ENCODE peak calls at places on chromosomes 12 and 14, in five cellular contexts. W, D, E, K and C are unnamed samples.

GRCh38 chr12:118020036-118020435 is 3.5 kb downstream of the RFC5 start:
- DNase-seq in K (no peak), W (no peak), D (no peak), E (no peak), C (no peak)

GRCh38 chr14:77151245-77151644 is 9.7 kb upstream of the ZDHHC22 start:
- DNase-seq in K (no peak), D (peak; percentile 23), W (no peak), E (no peak), C (no peak)

GRCh38 chr12:103768467-103769123 is 72.4 kb downstream of the NT5DC3 start:
- DNase-seq in D (no peak), E (no peak), W (no peak), K (no peak), C (no peak)

GRCh38 chr14:80634106-80634758 is 307.3 kb downstream of the CEP128 start:
- DNase-seq in D (peak; percentile 45), K (no peak), W (no peak), E (no peak), C (no peak)

GRCh38 chr12:70724444-70724843 is 87.2 kb upstream of the PTPRB start:
- DNase-seq in W (no peak), K (no peak), E (no peak), D (peak; percentile 48), C (no peak)

GRCh38 chr14:56187736-56188135 is 69.5 kb downstream of the PELI2 start:
- DNase-seq in E (no peak), K (no peak), D (no peak), W (no peak), C (no peak)

GRCh38 chr14:67971627-67972625 is 152.3 kb downstream of the RAD51B start:
- DNase-seq in E (no peak), D (peak; percentile 41), W (no peak), K (peak; percentile 22), C (no peak)

GRCh38 chr14:106228541-106229158 is 702.3 kb downstream of the TMEM121 start:
- DNase-seq in D (no peak), K (no peak), E (no peak), W (no peak), C (no peak)

GRCh38 chr12:42180990-42181611 is 36.4 kb upstream of the GXYLT1 start:
- DNase-seq in D (peak; percentile 46), E (no peak), K (peak; percentile 33), W (no peak), C (no peak)

GRCh38 chr12:47277972-47278448 is 198.3 kb upstream of the AMIGO2 start:
- DNase-seq in W (no peak), D (peak; percentile 98), E (no peak), K (peak; percentile 81), C (peak; percentile 46)

GRCh38 chr12:3820122-3820521 is 53.1 kb downstream of the PARP11 start:
- DNase-seq in D (peak; percentile 60), W (no peak), E (no peak), K (no peak), C (no peak)

GRCh38 chr14:80477388-80478160 is 266.3 kb upstream of the DIO2 start:
- DNase-seq in D (peak; percentile 52), K (no peak), E (no peak), W (no peak), C (no peak)

GRCh38 chr12:43789941-43790340 is 16.2 kb downstream of the TWF1 start:
- DNase-seq in W (no peak), E (no peak), D (peak; percentile 50), K (peak; percentile 43), C (peak; percentile 59)

GRCh38 chr12:107169200-107169599 is 75.9 kb upstream of the CRY1 start:
- DNase-seq in W (no peak), D (no peak), E (no peak), K (no peak), C (no peak)

GRCh38 chr14:75906680-75907280 is 75.0 kb downstream of the TGFB3 start:
- DNase-seq in E (no peak), D (peak; percentile 81), W (no peak), K (peak; percentile 41), C (no peak)

GRCh38 chr14:85529803-85530574 is at the start of gene FLRT2:
- DNase-seq in E (no peak), D (peak; percentile 71), W (peak; percentile 81), K (no peak), C (peak; percentile 68)

GRCh38 chr12:116534341-116535121 is 24.6 kb upstream of the MAP1LC3B2 start:
- DNase-seq in E (no peak), D (no peak), W (no peak), K (no peak), C (no peak)

GRCh38 chr12:66065146-66065545 is 65.4 kb downstream of the LLPH start:
- DNase-seq in E (no peak), D (no peak), W (no peak), K (peak; percentile 14), C (no peak)

GRCh38 chr12:28937196-28937595 is 211.9 kb upstream of the FAR2 start:
- DNase-seq in K (peak; percentile 40), D (peak; percentile 64), E (no peak), W (no peak), C (no peak)

GRCh38 chr14:90600619-90601018 is 203.8 kb downstream of the CALM1 start:
- DNase-seq in E (no peak), K (no peak), W (no peak), D (no peak), C (no peak)

GRCh38 chr12:42758806-42759205 is 169.3 kb upstream of the PRICKLE1 start:
- DNase-seq in K (no peak), E (no peak), D (no peak), W (no peak), C (no peak)

GRCh38 chr12:116636636-116637519 is 77.7 kb downstream of the MAP1LC3B2 start:
- DNase-seq in W (no peak), E (no peak), K (no peak), D (no peak), C (no peak)

GRCh38 chr14:103127356-103127755 is 4.1 kb downstream of the TNFAIP2 start:
- DNase-seq in K (no peak), W (peak; percentile 81), E (no peak), D (no peak), C (no peak)

GRCh38 chr12:81083906-81084513 is 6.1 kb downstream of the ACSS3 start:
- DNase-seq in K (no peak), D (no peak), E (no peak), W (no peak), C (no peak)

GRCh38 chr12:110531741-110532333 is 29.7 kb downstream of the RAD9B start:
- DNase-seq in K (peak; percentile 55), E (no peak), D (peak; percentile 28), W (no peak), C (no peak)

GRCh38 chr12:41212625-41213024 is 24.5 kb downstream of the PDZRN4 start:
- DNase-seq in E (no peak), D (no peak), K (no peak), W (no peak), C (no peak)

GRCh38 chr14:92556255-92556741 is 42.7 kb downstream of the RIN3 start:
- DNase-seq in D (peak; percentile 27), E (no peak), W (no peak), K (no peak), C (no peak)

GRCh38 chr14:75811862-75812505 is 150.9 kb downstream of the TTLL5 start:
- DNase-seq in K (no peak), W (no peak), D (no peak), E (no peak), C (no peak)

GRCh38 chr14:91225025-91225424 is 19.5 kb downstream of the GPR68 start:
- DNase-seq in E (no peak), W (no peak), K (no peak), D (no peak), C (no peak)

GRCh38 chr12:121649819-121650353 is 19.6 kb downstream of the MORN3 start:
- DNase-seq in D (no peak), K (no peak), E (no peak), W (no peak), C (no peak)

GRCh38 chr14:99524804-99525698 is 43.8 kb downstream of the CCNK start:
- DNase-seq in W (peak; percentile 55), E (no peak), D (peak; percentile 51), K (no peak), C (no peak)
- TF ChIP-seq CTCF in W (no peak), E (peak; percentile 52), D (peak; percentile 29), K (peak; percentile 47), C (peak; percentile 46)

DNA sequence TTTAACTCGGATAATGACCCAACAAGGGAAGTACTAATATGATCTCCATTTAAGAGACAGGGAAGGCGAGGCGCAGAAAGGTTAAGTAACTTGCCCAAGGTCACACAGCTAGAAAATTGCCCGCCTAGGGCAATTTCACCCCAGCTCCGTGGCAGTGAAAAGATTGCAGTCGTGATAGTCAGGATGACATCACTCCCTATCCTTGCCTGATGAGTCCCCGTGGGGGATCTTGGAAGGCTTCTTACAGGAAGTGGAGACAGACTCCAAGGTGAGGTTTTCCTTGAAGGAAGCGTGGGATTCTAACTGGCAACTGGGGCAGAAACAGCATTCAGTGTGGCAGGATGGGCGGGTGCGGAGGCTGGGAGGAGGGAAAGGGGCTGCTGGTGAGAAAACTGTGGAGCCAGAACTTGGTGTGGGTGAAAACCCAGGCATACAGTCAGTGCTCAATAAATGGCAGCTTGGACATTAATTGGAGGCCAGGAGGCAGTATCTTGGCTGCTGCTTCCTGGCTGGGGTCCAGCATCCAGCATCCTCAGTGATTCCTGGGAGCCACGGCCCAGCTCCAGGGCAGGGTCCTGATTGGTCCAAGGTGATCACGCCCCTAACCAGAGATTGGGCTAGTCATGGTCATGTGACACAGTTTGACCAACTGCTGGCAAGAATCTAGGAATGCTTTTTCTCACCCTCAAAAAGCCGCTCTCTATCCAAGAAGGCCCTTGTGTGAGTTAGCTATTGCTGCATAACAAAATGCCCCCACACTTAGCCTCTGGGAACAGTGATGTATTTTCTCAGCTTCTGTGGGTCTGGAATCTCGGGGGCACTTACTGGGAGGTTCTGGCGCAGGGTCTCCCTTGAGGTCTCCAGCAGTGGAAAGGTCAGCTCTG is 118.8 kb upstream of the NCOR2 start:
- DNase-seq in D (peak; percentile 71), E (no peak), W (peak; percentile 56), K (peak; percentile 59), C (no peak)
- TF ChIP-seq CTCF in D (no peak), E (no peak), W (no peak), K (no peak), C (no peak)

GRCh38 chr14:24437020-24437735 is 5.4 kb downstream of the SDR39U1 start:
- DNase-seq in D (no peak), W (no peak), E (no peak), K (no peak), C (no peak)
- TF ChIP-seq CTCF in D (no peak), W (no peak), E (peak; percentile 34), K (no peak), C (no peak)

DNA sequence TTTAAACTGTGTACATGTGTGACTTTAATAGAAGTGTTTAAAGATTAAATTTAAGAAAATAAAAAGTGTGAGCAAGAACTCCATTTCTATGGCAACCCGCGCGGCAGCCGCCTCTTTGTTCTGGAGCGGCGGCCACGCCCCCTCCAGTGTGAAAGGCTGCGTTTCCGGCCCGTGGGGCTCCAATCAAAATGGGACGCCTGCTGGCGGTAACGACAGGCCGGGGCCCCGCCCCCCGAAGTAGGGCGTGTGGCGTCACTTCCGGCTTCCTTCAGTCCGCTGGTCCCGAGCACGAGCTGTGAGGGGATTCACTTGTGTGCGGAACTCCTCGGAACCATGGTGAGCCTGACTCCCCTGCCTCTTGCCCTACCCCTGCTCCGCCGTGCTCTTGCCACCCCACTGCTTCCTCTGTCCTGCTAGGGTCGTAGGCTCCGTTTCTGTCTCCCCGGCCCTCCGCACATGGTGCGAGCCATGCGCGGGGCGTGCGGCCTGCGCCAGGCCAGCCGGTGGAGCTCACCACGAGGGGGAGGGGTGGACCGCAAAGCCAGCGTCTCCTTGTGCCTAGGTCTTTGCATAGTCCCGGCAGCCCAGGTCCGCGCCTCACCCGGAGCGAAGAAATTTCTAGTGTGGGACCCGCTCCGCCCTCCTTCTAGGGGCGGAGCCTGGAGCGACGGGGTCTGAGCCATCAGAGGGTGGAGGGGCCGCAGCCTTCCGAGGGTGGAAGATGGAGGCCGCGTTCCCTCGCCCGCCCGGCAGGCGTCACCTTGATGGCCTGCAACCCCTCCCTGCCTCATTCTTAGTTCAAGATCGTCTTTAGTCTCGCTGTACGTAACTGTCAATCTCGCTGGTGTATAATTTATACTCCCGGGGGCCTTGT is at the start of gene CCT2:
- DNase-seq in K (peak; percentile 95), E (peak; percentile 97), D (peak; percentile 95), W (peak; percentile 99), C (peak; percentile 75)
- TF ChIP-seq CTCF in K (peak; percentile 39), E (peak; percentile 72), D (peak; percentile 56), W (peak; percentile 21), C (peak; percentile 36)